ENCODE peak calls at places on chromosomes 12 and 14, in eight cellular contexts. K is GM23338, F is GM12878, E is hepatocyte, L is HCT116, Y is H9, W is astrocyte, A is PC-9. Q is an unnamed sample. For H3K27me3, the result is how much of the 10 kb centered on the place peaks cover.

GRCh38 chr12:51868821-51869489 is 18.9 kb upstream of the ANKRD33 start:
- DNase-seq in F (no peak), W (no peak), E (no peak), K (peak), L (no peak), A (no peak), Y (no peak), Q (no peak)

GRCh38 chr12:10235761-10236631 is 23.3 kb downstream of the GABARAPL1 start:
- DNase-seq in A (peak), F (no peak), Y (no peak), L (peak), E (peak), K (peak), W (no peak), Q (peak)

GRCh38 chr12:11673666-11674464 is 24.4 kb downstream of the ETV6 start:
- DNase-seq in W (no peak), E (no peak), F (no peak), Y (no peak), A (no peak), L (no peak), K (no peak), Q (no peak)

GRCh38 chr14:65361920-65362319 is 50.6 kb upstream of the FUT8 start:
- DNase-seq in F (no peak), K (no peak), L (no peak), Y (no peak), A (no peak), W (peak), E (no peak), Q (peak)

GRCh38 chr14:91067186-91067585 is 6.7 kb upstream of the RPS6KA5 start:
- DNase-seq in F (no peak), W (no peak), Y (no peak), E (no peak), A (no peak), K (no peak), L (no peak), Q (no peak)

GRCh38 chr12:95701275-95701674 is 89.3 kb downstream of the NTN4 start:
- DNase-seq in A (peak), E (no peak), Y (no peak), W (peak), L (no peak), K (no peak), F (no peak), Q (no peak)

GRCh38 chr12:123839826-123840225 is 77.7 kb downstream of the DNAH10 start:
- DNase-seq in Y (no peak), A (no peak), E (no peak), K (no peak), L (no peak), F (no peak), W (no peak), Q (no peak)

GRCh38 chr14:73467377-73467776 is 9.0 kb upstream of the NUMB start:
- DNase-seq in A (no peak), L (no peak), F (no peak), E (no peak), W (peak), Y (no peak), K (no peak), Q (no peak)

GRCh38 chr12:29200586-29200985 is 51.5 kb downstream of the FAR2 start:
- DNase-seq in E (no peak), A (no peak), F (no peak), W (no peak), L (no peak), K (peak), Y (no peak), Q (no peak)

GRCh38 chr12:75489613-75490210 is 9.2 kb downstream of the GLIPR1 start:
- DNase-seq in W (peak), L (peak), A (no peak), K (peak), E (no peak), Y (no peak), F (no peak), Q (peak)

GRCh38 chr14:68723808-68724268 is 69.0 kb downstream of the ZFP36L1 start:
- DNase-seq in F (no peak), L (no peak), Y (no peak), A (no peak), E (no peak), K (no peak), W (no peak), Q (no peak)

GRCh38 chr12:107388263-107388662 is 294.9 kb upstream of the CRY1 start:
- DNase-seq in F (no peak), K (no peak), W (no peak), E (no peak), Y (no peak), L (no peak), A (no peak), Q (no peak)

GRCh38 chr14:59055439-59056045 is 132.9 kb upstream of the DAAM1 start:
- DNase-seq in F (peak), E (peak), W (peak), K (peak), Y (no peak), L (peak), A (no peak), Q (peak)

GRCh38 chr12:3722368-3722767 is 30.5 kb downstream of the CRACR2A start:
- DNase-seq in E (no peak), K (no peak), W (no peak), L (no peak), Y (no peak), F (no peak), A (no peak), Q (no peak)

GRCh38 chr12:98227162-98227561 is 288.2 kb upstream of the TMPO start:
- DNase-seq in W (no peak), K (peak), F (no peak), E (no peak), A (no peak), Y (no peak), L (peak), Q (no peak)

GRCh38 chr14:96624661-96625435 is 122.7 kb downstream of the PAPOLA start:
- DNase-seq in L (no peak), W (no peak), A (no peak), F (no peak), Y (peak), K (peak), E (no peak), Q (no peak)

GRCh38 chr14:104827173-104828055 is 26.5 kb downstream of the ZBTB42 start:
- DNase-seq in F (no peak), E (peak), L (peak), A (no peak), W (peak), Y (peak), K (peak), Q (peak)

GRCh38 chr12:7832059-7832696 is 40.5 kb downstream of the SLC2A14 start:
- DNase-seq in A (peak), L (peak), W (peak), E (peak), F (no peak), Y (peak), K (peak), Q (peak)

GRCh38 chr12:6872073-6873048 is 742 bp downstream of the SPSB2 start:
- DNase-seq in L (peak), A (peak), F (peak), K (peak), W (no peak), E (peak), Y (peak), Q (peak)

GRCh38 chr14:61614693-61615092 is 80.6 kb upstream of the HIF1A start:
- DNase-seq in A (no peak), K (no peak), E (no peak), Y (no peak), W (no peak), L (no peak), F (no peak), Q (no peak)

GRCh38 chr14:38248629-38249028 is 7.3 kb downstream of the CLEC14A start:
- DNase-seq in L (no peak), A (no peak), K (peak), W (no peak), Y (no peak), E (no peak), F (no peak), Q (peak)

GRCh38 chr14:95319312-95320075 is at the start of gene CLMN:
- DNase-seq in A (no peak), E (peak), K (peak), L (peak), Y (peak), F (no peak), W (peak), Q (peak)

GRCh38 chr14:101248056-101248725 is 313.1 kb upstream of the DIO3 start:
- DNase-seq in E (no peak), Y (no peak), F (no peak), W (no peak), K (no peak), A (no peak), L (no peak), Q (no peak)

GRCh38 chr14:100449225-100449987 is 126.3 kb downstream of the SLC25A47 start:
- DNase-seq in W (no peak), A (no peak), Y (peak), F (no peak), L (no peak), K (no peak), E (no peak), Q (no peak)

GRCh38 chr12:116969615-116970575 is 59.1 kb downstream of the FBXW8 start:
- DNase-seq in W (peak), L (no peak), E (no peak), Y (no peak), A (no peak), K (peak), F (no peak), Q (no peak)

GRCh38 chr14:56648508-56649301 is 69.1 kb downstream of the TMEM260 start:
- DNase-seq in F (no peak), W (no peak), Y (no peak), A (no peak), L (no peak), E (no peak), K (no peak), Q (no peak)

GRCh38 chr12:120705618-120706017 is 4.6 kb upstream of the UNC119B start:
- DNase-seq in L (no peak), F (no peak), Y (no peak), A (no peak), E (no peak), K (no peak), W (no peak), Q (no peak)

GRCh38 chr14:45810152-45810872 is 557.3 kb upstream of the MIS18BP1 start:
- DNase-seq in K (peak), A (no peak), L (no peak), Y (no peak), W (no peak), F (peak), E (peak), Q (peak)

GRCh38 chr14:106276326-106277267 is 750.2 kb downstream of the TMEM121 start:
- DNase-seq in Y (no peak), A (no peak), E (no peak), L (no peak), W (no peak), F (no peak), K (no peak), Q (no peak)

GRCh38 chr12:125259525-125259924 is 194.3 kb downstream of the AACS start:
- DNase-seq in F (no peak), L (no peak), K (no peak), E (no peak), Y (no peak), W (no peak), A (no peak), Q (no peak)

GRCh38 chr12:30095511-30095910 is 311.8 kb upstream of the TMTC1 start:
- DNase-seq in A (no peak), E (no peak), K (no peak), L (no peak), F (no peak), Y (no peak), W (no peak), Q (no peak)

GRCh38 chr14:57492859-57493258 is 798 bp downstream of the CCDC198 start:
- DNase-seq in A (no peak), K (no peak), F (no peak), E (peak), L (no peak), Y (no peak), W (peak), Q (peak)

GRCh38 chr14:29868000-29868399 is 59.6 kb downstream of the PRKD1 start:
- DNase-seq in W (peak), K (no peak), A (no peak), E (no peak), Y (no peak), L (no peak), F (no peak), Q (no peak)

GRCh38 chr12:79886917-79887519 is 47.9 kb downstream of the PPP1R12A start:
- DNase-seq in A (peak), W (peak), E (peak), F (peak), Y (no peak), L (peak), K (peak), Q (peak)

GRCh38 chr12:55929306-55929791 is 1.6 kb upstream of the DGKA start:
- DNase-seq in L (no peak), E (no peak), W (no peak), F (peak), Y (no peak), K (no peak), A (no peak), Q (no peak)

GRCh38 chr14:93970589-93970966 is 5.8 kb downstream of the ASB2 start:
- DNase-seq in W (no peak), L (peak), F (no peak), Y (no peak), A (no peak), K (peak), E (no peak), Q (peak)
- H2AFZ ChIP-seq in W (no peak), L (peak), F (peak), Y (no peak), A (no peak), K (no peak), E (no peak), Q (peak)

GRCh38 chr12:53972152-53972702 is 699 bp upstream of the HOXC11 start:
- DNase-seq in L (no peak), W (no peak), A (peak), Y (no peak), E (no peak), F (no peak), K (no peak), Q (peak)

GRCh38 chr12:53971686-53972085 is 1.2 kb upstream of the HOXC11 start:
- DNase-seq in E (no peak), A (no peak), Y (no peak), W (no peak), F (no peak), L (no peak), K (no peak), Q (no peak)

GRCh38 chr12:53974084-53975018 is at the start of gene HOTAIR:
- DNase-seq in Y (peak), K (peak), A (no peak), E (peak), L (no peak), W (no peak), F (no peak), Q (peak)

GRCh38 chr12:53972722-53973092 is 219 bp upstream of the HOXC11 start:
- DNase-seq in F (no peak), E (no peak), Y (no peak), A (no peak), W (no peak), K (no peak), L (no peak), Q (no peak)

DNA sequence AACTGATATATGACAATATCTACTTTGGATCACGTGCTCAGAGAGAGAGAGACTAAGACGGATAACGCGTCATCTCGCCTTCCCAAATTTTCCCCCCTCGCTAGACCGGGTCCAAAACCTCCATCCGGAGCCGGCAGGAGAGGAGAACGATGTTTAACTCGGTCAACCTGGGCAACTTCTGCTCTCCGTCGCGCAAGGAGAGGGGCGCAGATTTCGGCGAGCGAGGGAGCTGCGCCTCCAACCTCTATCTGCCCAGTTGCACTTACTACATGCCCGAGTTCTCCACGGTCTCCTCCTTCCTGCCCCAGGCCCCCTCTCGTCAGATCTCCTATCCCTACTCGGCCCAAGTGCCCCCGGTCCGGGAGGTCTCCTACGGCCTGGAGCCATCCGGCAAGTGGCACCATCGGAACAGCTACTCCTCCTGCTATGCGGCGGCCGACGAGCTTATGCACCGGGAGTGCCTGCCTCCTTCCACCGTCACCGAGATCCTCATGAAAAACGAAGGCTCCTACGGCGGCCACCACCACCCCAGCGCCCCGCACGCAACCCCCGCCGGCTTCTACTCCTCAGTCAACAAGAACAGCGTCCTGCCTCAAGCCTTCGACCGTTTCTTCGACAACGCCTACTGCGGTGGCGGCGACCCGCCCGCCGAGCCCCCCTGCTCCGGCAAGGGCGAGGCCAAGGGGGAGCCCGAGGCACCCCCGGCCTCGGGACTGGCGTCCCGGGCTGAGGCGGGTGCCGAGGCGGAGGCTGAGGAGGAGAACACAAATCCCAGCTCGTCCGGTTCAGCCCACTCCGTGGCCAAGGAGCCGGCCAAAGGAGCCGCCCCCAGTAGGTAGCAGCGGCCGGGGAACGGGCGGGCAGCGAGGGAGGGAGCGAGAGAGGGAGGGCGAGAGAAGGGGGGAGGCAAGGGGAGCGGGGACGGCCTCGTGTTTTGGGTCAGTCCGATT is at the start of gene HOXC11:
- DNase-seq in A (no peak), Y (peak), F (no peak), L (no peak), K (peak), E (peak), W (no peak), Q (peak)
- H3K27me3 ChIP-seq in A (under half), Y (half or more), F (under half), L (under half), K (half or more), E (half or more), W (half or more), Q (under half)

DNA sequence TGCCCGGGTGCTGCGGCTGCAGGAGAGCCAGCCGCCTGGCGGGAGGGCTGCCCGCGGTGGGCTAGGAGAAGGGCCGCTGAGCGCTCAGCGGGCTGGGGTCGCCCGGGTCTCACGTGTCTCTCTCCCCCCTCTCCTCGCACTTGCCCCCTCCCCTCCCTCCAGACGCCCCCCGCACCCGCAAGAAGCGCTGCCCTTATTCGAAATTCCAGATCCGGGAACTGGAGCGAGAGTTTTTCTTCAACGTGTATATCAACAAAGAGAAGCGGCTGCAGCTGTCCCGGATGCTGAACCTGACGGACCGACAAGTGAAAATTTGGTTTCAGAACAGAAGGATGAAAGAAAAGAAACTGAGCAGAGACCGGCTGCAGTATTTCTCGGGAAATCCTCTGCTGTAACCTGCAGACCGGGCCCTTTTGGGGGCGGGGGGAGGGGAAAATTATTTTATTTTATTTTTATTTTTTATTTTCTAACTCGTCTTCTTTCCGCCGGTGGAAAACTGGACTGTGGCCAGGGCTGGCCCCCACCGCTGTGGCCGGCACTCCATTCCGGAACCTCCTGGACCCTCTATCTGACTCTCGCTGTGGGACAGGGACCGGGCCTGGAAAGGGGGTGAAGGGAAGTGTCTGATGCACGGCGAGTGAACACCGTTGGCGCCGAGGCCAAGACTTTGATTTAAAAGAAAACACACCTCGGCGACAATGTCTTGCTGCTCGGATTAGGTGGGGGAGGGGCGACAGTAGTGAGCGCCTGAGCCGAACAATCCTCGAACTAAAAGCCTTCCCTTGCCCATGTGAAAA is 463 bp upstream of the HOTAIR start:
- DNase-seq in L (no peak), Y (peak), K (peak), F (no peak), E (no peak), W (no peak), A (no peak), Q (no peak)
- H2AFZ ChIP-seq in L (no peak), Y (no peak), K (no peak), F (no peak), E (peak), W (no peak), A (peak), Q (peak)

DNA sequence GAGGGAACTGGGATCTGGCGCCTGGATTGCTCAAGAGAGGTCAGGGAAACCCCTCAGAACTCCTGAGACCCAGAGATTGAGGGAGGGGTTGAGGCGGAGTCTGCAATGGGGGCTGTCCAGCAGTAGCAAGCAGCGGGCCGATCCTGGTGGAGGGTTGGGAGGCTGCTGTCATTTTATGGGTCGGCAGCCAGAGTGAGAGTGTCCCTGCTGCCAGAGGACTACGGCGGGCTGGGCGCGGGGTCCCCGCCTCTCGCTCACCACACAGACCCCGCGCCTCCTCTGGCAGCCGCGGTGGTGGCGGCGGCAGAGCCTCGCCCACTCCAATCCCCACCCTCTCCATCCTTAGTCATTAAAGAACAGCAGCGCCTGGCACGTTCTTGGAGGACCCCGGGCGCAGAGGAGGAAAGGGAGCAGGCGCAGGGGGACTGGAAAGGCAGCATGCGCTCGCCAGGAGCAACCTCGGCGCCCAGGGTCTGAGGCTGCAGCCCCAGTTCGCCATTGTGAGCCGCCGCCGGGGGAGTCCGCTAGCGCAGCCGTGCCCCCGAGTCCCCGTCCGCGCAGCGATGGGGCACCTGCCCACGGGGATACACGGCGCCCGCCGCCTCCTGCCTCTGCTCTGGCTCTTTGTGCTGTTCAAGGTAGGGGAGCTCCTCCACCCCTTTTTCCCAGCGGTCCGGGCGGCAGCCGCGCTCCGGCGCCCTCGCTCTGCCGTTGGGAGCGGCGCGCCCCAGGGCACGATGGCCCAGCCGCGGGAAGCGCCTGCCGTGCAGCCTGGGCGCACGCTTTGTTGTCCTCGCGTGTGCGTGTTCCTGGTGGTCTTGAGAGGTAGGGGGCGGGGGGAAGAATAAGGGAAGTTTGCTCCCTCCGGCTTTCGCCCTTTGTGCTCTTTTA is at the start of gene PTPRO:
- DNase-seq in K (peak), W (peak), Y (peak), A (no peak), F (no peak), E (peak), L (no peak), Q (no peak)
- H3K27me3 ChIP-seq in K (under half), W (under half), Y (under half), A (under half), F (under half), E (half or more), L (under half), Q (under half)

GRCh38 chr12:21939435-21939834 is 1.8 kb downstream of the ABCC9 start:
- DNase-seq in K (peak), Y (no peak), E (no peak), A (no peak), W (no peak), L (no peak), F (no peak), Q (no peak)
- H2AFZ ChIP-seq in K (no peak), Y (no peak), E (no peak), A (no peak), W (no peak), L (no peak), F (no peak), Q (no peak)